ENCODE peak calls at places on chromosomes 4 and X, in four cellular contexts. D, E, W and X are unnamed samples. For H3K4me1, the result is how much of the 10 kb centered on the place peaks cover.

GRCh38 chr4:120672558-120673147 is 249.9 kb downstream of the PRDM5 start:
- DNase-seq in E (no peak), D (no peak), W (no peak), X (no peak)

GRCh38 chr4:68368566-68369473 is 18.9 kb upstream of the YTHDC1 start:
- DNase-seq in W (no peak), D (no peak), E (no peak), X (no peak)

GRCh38 chr4:82948647-82949204 is 48.2 kb downstream of the THAP9 start:
- DNase-seq in E (no peak), D (no peak), W (no peak), X (no peak)

GRCh38 chr4:99324361-99324760 is 3.2 kb upstream of the ADH1B start:
- DNase-seq in E (no peak), W (no peak), D (no peak), X (no peak)

GRCh38 chrX:85815203-85815751 is 232.1 kb downstream of the CHM start:
- DNase-seq in W (no peak), E (no peak), D (no peak), X (no peak)

GRCh38 chr4:124854968-124855367 is 142.4 kb upstream of the ANKRD50 start:
- DNase-seq in D (no peak), W (no peak), E (no peak), X (no peak)

GRCh38 chr4:108029321-108029720 is 39.6 kb downstream of the HADH start:
- DNase-seq in W (no peak), D (no peak), E (no peak), X (no peak)

GRCh38 chr4:3489451-3489962 is 26.4 kb downstream of the DOK7 start:
- DNase-seq in D (no peak), E (no peak), W (no peak), X (no peak)

GRCh38 chrX:1813809-1814208 is 198.9 kb downstream of the ASMT start:
- DNase-seq in D (no peak), E (no peak), W (no peak), X (no peak)

GRCh38 chr4:133588306-133588705 is 439.2 kb downstream of the PCDH10 start:
- DNase-seq in W (no peak), D (no peak), E (no peak), X (no peak)

GRCh38 chr4:152462047-152462446 is 73.8 kb downstream of the FBXW7 start:
- DNase-seq in W (no peak), D (peak), E (no peak), X (no peak)

GRCh38 chr4:152456609-152457008 is 79.3 kb downstream of the FBXW7 start:
- DNase-seq in E (no peak), D (no peak), W (no peak), X (no peak)

GRCh38 chr4:152460488-152460887 is 75.4 kb downstream of the FBXW7 start:
- DNase-seq in E (peak), W (no peak), D (peak), X (no peak)

GRCh38 chr4:152458801-152459302 is 77.0 kb downstream of the FBXW7 start:
- DNase-seq in E (no peak), W (no peak), D (peak), X (no peak)

DNA sequence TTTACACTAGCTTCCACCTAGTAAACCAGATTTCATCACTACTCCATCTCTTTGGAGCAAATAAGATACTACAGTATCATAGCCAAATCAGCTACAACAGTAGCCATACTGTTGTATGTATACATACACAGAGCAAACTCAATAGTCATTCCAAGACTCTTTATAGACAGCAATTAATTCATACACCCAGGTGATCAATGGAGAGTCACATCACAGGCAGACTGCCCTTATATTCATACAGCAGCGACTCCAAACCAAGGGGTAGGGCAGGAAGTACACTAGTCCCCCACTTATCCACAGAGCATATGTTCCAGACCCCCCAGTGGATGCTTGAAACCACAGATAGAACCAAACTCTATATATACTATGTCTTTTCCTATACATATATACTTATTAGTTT is 76.6 kb downstream of the FBXW7 start:
- DNase-seq in W (no peak), E (no peak), D (no peak), X (no peak)
- H3K4me1 ChIP-seq in W (under half), E (under half), D (half or more), X (under half)

GRCh38 chr4:139256349-139256748 is 23.7 kb downstream of the MGARP start:
- DNase-seq in W (no peak), D (no peak), E (no peak), X (no peak)
- TF ChIP-seq TCF7L2 in W (no peak), D (no peak), E (no peak), X (no peak)

DNA sequence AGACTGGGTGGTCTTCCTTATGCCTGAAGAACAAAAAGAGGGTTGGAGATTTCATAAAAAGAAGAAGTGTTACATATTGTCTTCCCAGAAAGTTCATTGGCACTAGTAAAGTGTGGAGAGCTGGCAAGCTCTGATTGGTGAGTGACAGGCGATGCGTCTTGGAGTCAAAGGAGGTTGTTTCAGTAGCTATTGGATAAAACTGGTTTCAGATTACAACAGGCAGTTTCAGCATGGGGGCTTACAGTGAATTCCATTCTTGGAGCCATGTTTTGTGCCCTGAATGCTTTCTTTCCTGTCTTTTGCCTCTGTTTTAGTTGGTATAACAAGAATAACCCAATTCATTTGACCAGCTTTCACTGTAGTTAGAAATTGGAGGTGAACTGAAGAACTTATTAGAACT is 750.5 kb downstream of the ADGRL3 start:
- DNase-seq in W (no peak), D (no peak), E (no peak), X (no peak)
- H3K27ac ChIP-seq in W (no peak), D (no peak), E (no peak), X (no peak)

DNA sequence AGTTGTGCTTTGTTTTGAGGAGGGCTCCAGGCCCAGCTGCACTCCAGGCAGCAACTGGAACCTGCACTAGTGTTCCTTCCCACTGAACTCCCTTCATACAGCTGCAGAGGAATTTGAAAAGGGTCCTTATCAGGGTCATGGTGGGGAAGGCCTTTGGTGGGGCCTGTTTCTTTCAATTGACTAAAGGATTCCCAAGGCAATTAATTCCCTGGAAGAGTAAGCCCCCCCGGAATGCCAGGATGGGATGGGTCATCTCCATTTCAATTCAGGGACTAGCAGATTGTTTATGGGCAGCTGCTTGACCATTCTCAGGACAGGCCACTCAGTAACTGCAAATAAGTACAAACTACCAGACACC is 45.3 kb downstream of the TSC22D3 start:
- DNase-seq in E (no peak), W (no peak), D (no peak), X (no peak)
- H3K4me1 ChIP-seq in E (under half), W (under half), D (under half), X (under half)

GRCh38 chrX:72131317-72132294 is at the start of gene RTL5:
- DNase-seq in W (peak), D (peak), E (peak), X (no peak)
- TF ChIP-seq TCF7L2 in W (no peak), D (no peak), E (no peak), X (no peak)

DNA sequence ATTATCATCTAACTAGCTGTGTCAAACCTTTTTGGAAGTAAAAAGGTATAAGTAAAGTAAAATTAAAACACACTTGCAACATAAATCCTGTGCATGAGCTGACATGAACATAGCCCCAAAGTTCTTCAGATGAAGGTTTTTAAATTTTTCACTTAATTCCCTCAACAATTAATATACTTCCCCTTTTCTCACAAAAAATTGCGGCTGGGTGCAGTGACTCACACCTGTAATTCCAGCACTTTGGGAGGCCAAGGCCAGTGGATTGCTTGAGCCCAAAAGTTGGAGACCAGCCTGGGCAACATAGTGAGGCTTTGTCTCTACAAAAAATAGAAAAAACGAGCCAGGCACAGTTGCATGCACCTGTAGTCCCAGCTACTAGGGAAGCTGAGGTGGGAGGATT is 16.8 kb downstream of the RASGEF1B start:
- DNase-seq in D (no peak), E (peak), W (no peak), X (no peak)
- H3K27ac ChIP-seq in D (no peak), E (peak), W (no peak), X (no peak)

GRCh38 chr4:184265566-184266351 is 48.1 kb upstream of the ENPP6 start:
- DNase-seq in W (peak), E (peak), D (no peak), X (peak)

GRCh38 chr4:184269879-184270430 is 52.3 kb upstream of the ENPP6 start:
- DNase-seq in E (no peak), W (no peak), D (no peak), X (no peak)

GRCh38 chr4:184267673-184268573 is 50.2 kb upstream of the ENPP6 start:
- DNase-seq in W (peak), E (peak), D (peak), X (peak)

GRCh38 chr4:184268574-184269160 is 51.0 kb upstream of the ENPP6 start:
- DNase-seq in D (no peak), E (peak), W (no peak), X (no peak)

DNA sequence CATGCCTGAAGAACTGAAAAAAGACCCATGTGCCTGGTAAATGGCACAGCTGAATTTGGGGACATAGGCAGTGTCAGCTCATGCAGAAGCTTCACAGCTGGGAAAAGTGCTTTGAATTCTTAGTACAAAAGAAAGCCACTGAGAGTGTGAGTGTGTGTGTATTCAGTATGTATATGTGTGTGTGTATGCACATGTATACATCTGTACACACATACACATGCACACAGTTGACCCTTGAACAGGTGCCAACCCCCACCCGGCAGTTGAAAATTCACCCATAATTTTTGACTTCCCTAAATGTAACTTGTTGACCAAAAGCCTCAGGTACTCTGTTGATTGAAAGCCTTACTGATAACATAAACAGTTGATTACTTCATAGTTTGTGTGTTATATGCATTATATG is 49.5 kb upstream of the ENPP6 start:
- DNase-seq in W (no peak), E (no peak), D (no peak), X (no peak)
- H3K4me1 ChIP-seq in W (under half), E (under half), D (under half), X (under half)

DNA sequence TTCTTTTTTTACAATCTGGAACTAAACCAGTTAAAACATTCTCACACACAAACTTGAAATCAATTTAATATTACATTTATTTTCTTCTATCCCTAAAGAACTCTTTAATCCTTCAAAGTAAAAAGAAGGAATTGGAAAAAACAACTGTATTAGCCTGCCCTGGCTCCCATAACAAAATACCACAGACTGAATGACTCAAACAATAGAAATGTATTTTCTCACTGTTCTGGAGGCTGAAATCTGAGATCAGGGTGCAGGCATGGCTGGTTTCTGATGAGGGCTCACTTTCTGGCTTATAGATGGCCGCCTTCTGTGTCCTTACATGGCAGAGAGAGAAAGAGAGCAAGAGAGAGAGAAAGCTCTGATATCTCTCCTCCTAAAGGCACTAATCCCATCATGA is 149.4 kb downstream of the PDGFRA start:
- DNase-seq in E (no peak), W (no peak), D (no peak), X (no peak)
- TF ChIP-seq TCF7L2 in E (no peak), W (no peak), D (no peak), X (no peak)

GRCh38 chr4:182093947-182094346 is 149.3 kb upstream of the TENM3 start:
- DNase-seq in E (no peak), D (no peak), W (no peak), X (no peak)
- H3K27ac ChIP-seq in E (no peak), D (no peak), W (no peak), X (no peak)

GRCh38 chr4:24582235-24582863 is 2.0 kb downstream of the DHX15 start:
- DNase-seq in D (no peak), W (no peak), E (peak), X (no peak)
- H3K4me1 ChIP-seq in D (half or more), W (under half), E (under half), X (under half)